ENCODE peak calls at places on chromosomes 13 and 19, in five cellular contexts. M is H1, O is mesenchymal stem cell, G is transverse colon, B is A673. X is an unnamed sample. For H3K4me1, the result is how much of the 10 kb centered on the place peaks cover.

GRCh38 chr13:32527151-32527550 is 11.4 kb downstream of the N4BP2L2 start:
- DNase-seq in G (no peak), M (no peak), B (no peak), O (no peak), X (no peak)

GRCh38 chr19:38933544-38933943 is 2.8 kb downstream of the MRPS12 start:
- DNase-seq in M (no peak), O (no peak), B (no peak), G (no peak), X (no peak)

GRCh38 chr19:33413426-33413725 is 39.9 kb downstream of the CEBPG start:
- DNase-seq in O (no peak), M (no peak), G (no peak), B (no peak), X (no peak)

GRCh38 chr19:57078802-57079201 is 41.0 kb upstream of the USP29 start:
- DNase-seq in B (no peak), G (no peak), O (no peak), M (no peak), X (no peak)

GRCh38 chr19:38710928-38711725 is 33.1 kb downstream of the CAPN12 start:
- DNase-seq in G (no peak), B (no peak), M (no peak), O (peak), X (no peak)

GRCh38 chr13:99996177-99996705 is 14.7 kb downstream of the ZIC2 start:
- DNase-seq in O (peak), M (no peak), G (no peak), B (peak), X (no peak)

GRCh38 chr13:99536023-99536422 is 34.8 kb downstream of the TM9SF2 start:
- DNase-seq in O (no peak), G (no peak), B (no peak), M (no peak), X (no peak)

GRCh38 chr13:67136157-67136556 is 94.0 kb downstream of the PCDH9 start:
- DNase-seq in G (no peak), O (no peak), B (no peak), M (no peak), X (no peak)

GRCh38 chr13:38334845-38335244 is 14.8 kb upstream of the UFM1 start:
- DNase-seq in G (no peak), O (no peak), M (no peak), B (no peak), X (no peak)

GRCh38 chr13:36242761-36243160 is 28.4 kb upstream of the SOHLH2 start:
- DNase-seq in O (no peak), M (no peak), G (no peak), B (no peak), X (no peak)

GRCh38 chr13:113023694-113024430 is 54.8 kb downstream of the MCF2L start:
- DNase-seq in G (no peak), M (no peak), O (no peak), B (no peak), X (peak)

GRCh38 chr19:4896372-4896771 is 6.3 kb downstream of the ARRDC5 start:
- DNase-seq in G (no peak), B (no peak), M (no peak), O (peak), X (no peak)

GRCh38 chr19:58480481-58480830 is 4.3 kb downstream of the ZNF446 start:
- DNase-seq in G (no peak), B (no peak), O (no peak), M (no peak), X (no peak)

GRCh38 chr19:54160182-54160811 is 776 bp upstream of the LENG1 start:
- DNase-seq in B (peak), G (no peak), O (peak), M (peak), X (no peak)

GRCh38 chr19:54792814-54793213 is 10.6 kb upstream of the KIR2DL4 start:
- DNase-seq in M (no peak), G (no peak), B (no peak), O (no peak), X (no peak)

GRCh38 chr13:25882732-25883357 is 169.0 kb downstream of the SHISA2 start:
- DNase-seq in O (peak), B (peak), G (no peak), M (no peak), X (no peak)

GRCh38 chr19:43777163-43777700 is 3.5 kb downstream of the KCNN4 start:
- DNase-seq in B (peak), G (no peak), O (peak), M (no peak), X (no peak)

GRCh38 chr19:11555246-11555645 is 3.8 kb downstream of the ELOF1 start:
- DNase-seq in B (no peak), G (no peak), O (no peak), M (no peak), X (no peak)

GRCh38 chr13:73244486-73244885 is 185.7 kb downstream of the KLF5 start:
- DNase-seq in O (no peak), G (no peak), M (no peak), B (no peak), X (no peak)

GRCh38 chr19:54164369-54165068 is 5.0 kb upstream of the LENG1 start:
- DNase-seq in M (peak), G (peak), O (peak), B (peak), X (peak)

GRCh38 chr13:43273362-43273761 is 250.0 kb downstream of the DNAJC15 start:
- DNase-seq in G (no peak), B (no peak), M (no peak), O (peak), X (no peak)

GRCh38 chr13:20051366-20051765 is 92.8 kb downstream of the ZMYM2 start:
- DNase-seq in B (no peak), G (no peak), O (no peak), M (no peak), X (no peak)

GRCh38 chr19:6963937-6964336 is 57.3 kb downstream of the MBD3L2B start:
- DNase-seq in O (no peak), M (peak), B (peak), G (no peak), X (no peak)

GRCh38 chr13:76853481-76853880 is 32.7 kb downstream of the KCTD12 start:
- DNase-seq in M (no peak), B (no peak), G (no peak), O (no peak), X (no peak)

GRCh38 chr19:17555929-17556813 is 722 bp downstream of the COLGALT1 start:
- DNase-seq in O (peak), M (peak), B (no peak), G (peak), X (peak)

GRCh38 chr13:76723551-76724232 is 162.5 kb downstream of the KCTD12 start:
- DNase-seq in M (peak), G (peak), O (peak), B (no peak), X (peak)

GRCh38 chr13:33372251-33372919 is 86.8 kb upstream of the STARD13 start:
- DNase-seq in G (no peak), M (no peak), O (peak), B (no peak), X (no peak)

GRCh38 chr13:35833571-35834305 is 297.4 kb downstream of the DCLK1 start:
- DNase-seq in M (no peak), B (no peak), G (no peak), O (no peak), X (no peak)

GRCh38 chr13:40164137-40164536 is 502.3 kb downstream of the FOXO1 start:
- DNase-seq in G (no peak), O (peak), B (no peak), M (no peak), X (no peak)

GRCh38 chr13:49561064-49561410 is 24.3 kb downstream of the RCBTB1 start:
- DNase-seq in M (no peak), G (no peak), B (no peak), O (peak), X (no peak)

GRCh38 chr19:18349524-18350128 is 9.2 kb downstream of the PGPEP1 start:
- DNase-seq in O (peak), M (peak), G (peak), B (peak), X (peak)

GRCh38 chr13:113905942-113906341 is 42.1 kb upstream of the GAS6 start:
- DNase-seq in O (no peak), M (no peak), B (no peak), G (no peak), X (no peak)

GRCh38 chr19:46862504-46862835 is 1.7 kb downstream of the ARHGAP35 start:
- DNase-seq in B (no peak), O (peak), G (no peak), M (no peak), X (no peak)

GRCh38 chr19:46863818-46864629 is 3.2 kb downstream of the ARHGAP35 start:
- DNase-seq in G (no peak), O (peak), B (peak), M (peak), X (no peak)

GRCh38 chr19:46860846-46861690 is at the start of gene ARHGAP35:
- DNase-seq in G (peak), M (peak), B (peak), O (no peak), X (peak)

GRCh38 chr19:46861691-46862503 is 1.1 kb downstream of the ARHGAP35 start:
- DNase-seq in O (peak), M (no peak), G (peak), B (peak), X (no peak)

DNA sequence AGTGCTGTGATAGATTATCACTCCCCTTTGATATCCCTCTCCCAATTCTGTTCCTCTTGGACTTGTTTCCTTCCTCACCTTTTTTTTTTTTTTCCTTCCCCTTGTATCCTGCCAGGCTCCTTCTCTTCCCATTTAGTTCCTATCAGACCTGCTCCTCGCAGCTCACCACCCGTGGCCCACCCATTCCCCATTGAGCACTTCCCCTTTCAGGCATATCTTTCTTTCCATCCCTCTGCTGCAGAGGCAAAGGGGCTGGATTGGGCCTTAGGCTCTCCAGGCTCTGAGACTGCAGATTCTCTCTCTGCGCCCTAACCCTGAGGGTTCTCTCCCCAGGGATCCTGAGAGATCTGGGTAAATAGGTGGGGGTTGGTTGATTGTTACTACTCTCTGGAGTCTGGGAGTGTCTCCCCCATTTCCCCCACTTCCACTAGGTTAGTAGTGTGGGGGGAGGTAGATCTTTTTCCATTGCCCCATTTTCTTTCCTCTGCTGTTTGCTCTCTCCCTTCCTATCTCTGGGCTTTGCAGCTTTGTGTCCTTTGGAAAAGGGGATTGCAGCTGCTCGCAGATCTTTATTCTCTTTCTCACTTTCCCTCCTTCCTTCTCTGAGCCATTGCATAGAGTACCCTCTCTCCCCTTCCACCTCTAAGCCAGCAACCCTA is 2.3 kb downstream of the ARHGAP35 start:
- DNase-seq in O (peak), B (no peak), M (no peak), G (no peak), X (no peak)
- H3K4me1 ChIP-seq in O (under half), B (under half), M (under half), G (half or more), X (under half)

GRCh38 chr19:39937094-39937493 is 2.7 kb upstream of the FCGBP start:
- DNase-seq in B (no peak), G (no peak), O (no peak), M (no peak), X (no peak)
- H3K4me1 ChIP-seq in B (under half), G (under half), O (under half), M (under half), X (under half)

DNA sequence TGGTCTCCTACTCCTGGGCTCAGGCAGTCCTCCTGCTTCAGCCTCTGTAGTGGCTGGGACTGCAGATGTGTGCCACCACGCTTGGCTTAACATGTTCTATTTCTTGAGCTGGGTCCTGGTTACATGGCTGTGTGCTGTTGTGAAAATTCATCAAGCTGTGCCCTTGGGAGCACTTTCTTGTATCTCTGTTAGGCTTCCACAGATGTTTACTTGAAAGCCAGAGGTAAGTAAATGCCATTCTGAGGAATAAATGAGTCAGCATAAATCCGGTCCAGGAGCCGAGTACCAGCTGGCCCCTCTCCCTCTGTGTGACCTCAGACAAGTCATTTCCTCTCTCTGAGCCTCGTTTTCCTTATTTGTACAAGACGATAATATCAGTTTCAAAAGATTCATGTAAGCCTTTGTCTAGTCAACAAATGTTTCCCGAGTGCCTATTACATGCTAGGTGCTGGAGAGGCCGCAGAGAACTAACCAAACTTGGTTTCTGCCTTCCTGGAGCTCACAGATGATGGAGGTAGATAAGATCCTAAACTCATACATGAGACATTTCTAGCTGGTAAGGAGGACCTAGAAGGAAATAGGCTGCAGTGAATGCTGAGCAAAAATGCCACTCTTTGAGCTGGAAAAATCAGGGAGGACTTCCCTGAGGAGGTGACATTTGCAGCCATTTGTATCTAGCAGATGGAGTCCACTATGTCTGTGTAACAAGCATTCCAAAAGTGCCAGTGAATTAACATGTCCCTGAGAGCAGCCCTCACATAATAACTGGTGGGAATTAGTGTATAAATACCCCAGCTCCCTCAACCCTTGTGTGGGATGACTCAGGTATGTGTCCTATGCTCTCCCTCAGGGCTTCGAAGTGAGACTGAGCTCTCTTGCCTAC is 2.7 kb upstream of the RASAL3 start:
- DNase-seq in G (peak), B (peak), O (peak), M (no peak), X (peak)
- H3K4me1 ChIP-seq in G (under half), B (under half), O (under half), M (under half), X (under half)

GRCh38 chr19:50821622-50822021 is 2.0 kb downstream of the KLK1 start:
- DNase-seq in O (no peak), B (no peak), G (no peak), M (no peak), X (no peak)
- H3K4me1 ChIP-seq in O (under half), B (under half), G (under half), M (under half), X (under half)

GRCh38 chr19:47725759-47726401 is 12.7 kb downstream of the EHD2 start:
- DNase-seq in O (peak), G (no peak), M (no peak), B (no peak), X (no peak)
- H3K4me1 ChIP-seq in O (under half), G (under half), M (under half), B (under half), X (under half)

GRCh38 chr19:22814124-22814523 is 18.0 kb upstream of the ZNF723 start:
- DNase-seq in B (no peak), G (no peak), O (no peak), M (no peak), X (no peak)
- H3K4me1 ChIP-seq in B (under half), G (under half), O (under half), M (under half), X (under half)

DNA sequence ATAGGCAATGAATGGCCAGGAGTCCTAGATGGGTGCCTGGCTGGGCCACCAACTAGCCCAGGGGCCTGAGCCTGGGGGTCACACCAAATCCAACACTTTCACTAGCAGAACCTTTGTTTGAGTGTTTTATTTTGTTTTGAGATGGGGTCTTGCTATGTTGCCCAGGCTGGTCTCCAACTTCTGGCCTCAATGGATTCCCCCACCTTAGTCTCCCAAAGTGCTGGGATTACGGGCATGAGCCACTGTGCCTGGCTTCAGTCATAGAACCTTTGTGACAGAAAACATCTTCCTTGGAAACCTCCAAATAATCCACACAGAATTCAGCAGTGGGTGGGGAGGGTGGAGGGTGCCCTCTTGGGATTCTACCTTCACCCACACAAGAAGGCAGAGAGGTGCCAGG is 6.1 kb downstream of the PRKACA start:
- DNase-seq in B (no peak), G (no peak), M (no peak), O (no peak), X (no peak)
- H3K4me1 ChIP-seq in B (under half), G (under half), M (under half), O (under half), X (under half)

GRCh38 chr19:16111160-16111908 is at the start of gene RAB8A:
- DNase-seq in B (peak), O (peak), G (peak), M (peak), X (peak)

GRCh38 chr19:16113727-16114126 is 2.0 kb downstream of the RAB8A start:
- DNase-seq in M (no peak), O (no peak), B (peak), G (no peak), X (no peak)

GRCh38 chr19:16115309-16116039 is 3.8 kb downstream of the RAB8A start:
- DNase-seq in M (no peak), B (no peak), G (peak), O (no peak), X (no peak)

GRCh38 chr19:16112778-16113177 is 1.1 kb downstream of the RAB8A start:
- DNase-seq in G (no peak), B (no peak), O (no peak), M (no peak), X (no peak)

DNA sequence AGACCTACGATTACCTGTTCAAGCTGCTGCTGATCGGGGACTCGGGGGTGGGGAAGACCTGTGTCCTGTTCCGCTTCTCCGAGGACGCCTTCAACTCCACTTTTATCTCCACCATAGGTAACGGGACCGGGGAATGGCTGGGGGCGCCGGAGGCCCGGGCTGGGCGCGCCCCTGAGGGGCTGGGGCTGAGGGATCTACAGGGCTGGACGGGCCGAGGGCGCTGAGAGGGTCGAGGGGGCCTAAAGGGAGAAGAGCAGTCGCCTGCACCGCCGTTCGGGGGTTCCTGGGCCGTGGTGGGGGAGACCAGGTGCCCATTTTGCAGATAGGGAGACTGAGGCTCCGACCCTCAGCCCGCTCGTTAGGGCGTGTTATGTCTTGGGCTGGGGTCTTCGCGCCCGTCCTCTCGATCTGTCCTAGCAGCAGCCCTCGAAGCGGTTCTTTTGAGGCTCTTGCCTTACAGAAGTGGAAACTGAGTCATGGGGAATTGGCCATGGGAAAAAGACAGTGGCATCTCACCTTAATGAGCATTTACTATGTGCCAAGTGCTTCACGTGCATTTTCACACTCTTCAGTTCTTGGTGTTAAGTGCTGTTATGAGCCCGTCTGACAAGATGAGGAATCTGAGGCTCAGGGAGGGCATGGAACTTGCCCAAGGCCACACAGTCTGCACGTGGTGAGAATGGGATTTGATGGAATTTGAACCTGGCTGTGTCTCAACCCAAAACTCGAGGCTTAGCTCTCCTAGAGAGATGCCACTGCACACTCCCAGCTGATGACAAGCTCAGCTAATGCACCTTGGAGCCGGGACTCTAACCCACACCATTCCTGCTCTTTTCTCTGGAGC is 442 bp downstream of the RAB8A start:
- DNase-seq in G (peak), O (no peak), B (no peak), M (no peak), X (no peak)
- H3K4me1 ChIP-seq in G (under half), O (under half), B (under half), M (under half), X (under half)

GRCh38 chr13:110407021-110407420 is 99.9 kb downstream of the COL4A2 start:
- DNase-seq in G (no peak), M (no peak), B (no peak), O (peak), X (peak)

GRCh38 chr13:110404321-110404720 is 97.2 kb downstream of the COL4A2 start:
- DNase-seq in G (no peak), O (no peak), B (no peak), M (no peak), X (no peak)

GRCh38 chr13:110407531-110407930 is 100.4 kb downstream of the COL4A2 start:
- DNase-seq in G (no peak), O (no peak), B (no peak), M (no peak), X (peak)

GRCh38 chr13:110403721-110404120 is 96.6 kb downstream of the COL4A2 start:
- DNase-seq in M (no peak), B (no peak), G (no peak), O (peak), X (no peak)

GRCh38 chr13:110405597-110406450 is 98.7 kb downstream of the COL4A2 start:
- DNase-seq in O (peak), B (no peak), M (no peak), G (no peak), X (no peak)
- H3K4me1 ChIP-seq in O (half or more), B (under half), M (under half), G (under half), X (under half)

GRCh38 chr19:8393871-8394250 is 3.7 kb downstream of the RAB11B start:
- DNase-seq in G (no peak), O (no peak), B (no peak), M (no peak), X (no peak)

GRCh38 chr19:8392017-8392591 is 1.9 kb downstream of the RAB11B start:
- DNase-seq in M (no peak), O (peak), G (no peak), B (no peak), X (no peak)

GRCh38 chr19:8391274-8392016 is 1.3 kb downstream of the RAB11B start:
- DNase-seq in M (no peak), B (no peak), O (no peak), G (no peak), X (no peak)

GRCh38 chr19:8395621-8396082 is 5.5 kb downstream of the RAB11B start:
- DNase-seq in O (no peak), B (no peak), M (no peak), G (no peak), X (no peak)

GRCh38 chr19:8393192-8393870 is 3.2 kb downstream of the RAB11B start:
- DNase-seq in M (no peak), B (no peak), O (no peak), G (no peak), X (no peak)
- H3K4me1 ChIP-seq in M (under half), B (under half), O (half or more), G (under half), X (under half)